ENCODE peak calls at places on chromosomes 6 and 20, in nine cellular contexts. One of them, this sample, is unnamed.

GRCh38 chr20:40120827-40121226 is 568.2 kb downstream of the MAFB start:
- DNase-seq in cardiac muscle cell: no peak
- DNase-seq in IMR-90: no peak
- DNase-seq in mesendoderm: no peak
- DNase-seq in A549: no peak
- DNase-seq in sigmoid colon: no peak
- DNase-seq in uterus: no peak
- DNase-seq in WERI-Rb-1: no peak
- DNase-seq in GM23248: no peak
- DNase-seq in this sample: no peak

GRCh38 chr6:54737247-54737646 is 109.3 kb upstream of the FAM83B start:
- DNase-seq in cardiac muscle cell: no peak
- DNase-seq in IMR-90: no peak
- DNase-seq in mesendoderm: peak
- DNase-seq in A549: peak
- DNase-seq in sigmoid colon: no peak
- DNase-seq in uterus: no peak
- DNase-seq in WERI-Rb-1: peak
- DNase-seq in GM23248: peak
- DNase-seq in this sample: no peak

GRCh38 chr6:44105146-44105545 is 22.1 kb downstream of the MRPL14 start:
- DNase-seq in cardiac muscle cell: peak
- DNase-seq in IMR-90: no peak
- DNase-seq in mesendoderm: no peak
- DNase-seq in A549: no peak
- DNase-seq in sigmoid colon: no peak
- DNase-seq in uterus: no peak
- DNase-seq in WERI-Rb-1: no peak
- DNase-seq in GM23248: no peak
- DNase-seq in this sample: no peak

GRCh38 chr6:131460603-131460995 is 112.4 kb upstream of the ARG1 start:
- DNase-seq in cardiac muscle cell: no peak
- DNase-seq in IMR-90: no peak
- DNase-seq in mesendoderm: no peak
- DNase-seq in A549: no peak
- DNase-seq in sigmoid colon: no peak
- DNase-seq in uterus: no peak
- DNase-seq in WERI-Rb-1: no peak
- DNase-seq in GM23248: peak
- DNase-seq in this sample: no peak

GRCh38 chr20:63977392-63978276 is 1.8 kb downstream of the SAMD10 start:
- DNase-seq in cardiac muscle cell: peak
- DNase-seq in IMR-90: peak
- DNase-seq in mesendoderm: no peak
- DNase-seq in A549: peak
- DNase-seq in sigmoid colon: peak
- DNase-seq in uterus: no peak
- DNase-seq in WERI-Rb-1: no peak
- DNase-seq in GM23248: peak
- DNase-seq in this sample: no peak

GRCh38 chr20:58899518-58899917 is 47.0 kb downstream of the GNAS start:
- DNase-seq in cardiac muscle cell: no peak
- DNase-seq in IMR-90: no peak
- DNase-seq in mesendoderm: no peak
- DNase-seq in A549: no peak
- DNase-seq in sigmoid colon: no peak
- DNase-seq in uterus: no peak
- DNase-seq in WERI-Rb-1: no peak
- DNase-seq in GM23248: no peak
- DNase-seq in this sample: no peak

GRCh38 chr20:53346266-53346665 is 247.4 kb downstream of the ZNF217 start:
- DNase-seq in cardiac muscle cell: no peak
- DNase-seq in IMR-90: no peak
- DNase-seq in mesendoderm: peak
- DNase-seq in A549: no peak
- DNase-seq in sigmoid colon: no peak
- DNase-seq in uterus: no peak
- DNase-seq in WERI-Rb-1: no peak
- DNase-seq in GM23248: no peak
- DNase-seq in this sample: no peak

GRCh38 chr20:58692579-58693225 is at the start of gene NPEPL1:
- DNase-seq in cardiac muscle cell: peak
- DNase-seq in IMR-90: peak
- DNase-seq in mesendoderm: peak
- DNase-seq in A549: peak
- DNase-seq in sigmoid colon: peak
- DNase-seq in uterus: peak
- DNase-seq in WERI-Rb-1: peak
- DNase-seq in GM23248: peak
- DNase-seq in this sample: peak

GRCh38 chr6:139762587-139763031 is 388.2 kb upstream of the CITED2 start:
- DNase-seq in cardiac muscle cell: peak
- DNase-seq in IMR-90: peak
- DNase-seq in mesendoderm: no peak
- DNase-seq in A549: no peak
- DNase-seq in sigmoid colon: no peak
- DNase-seq in uterus: no peak
- DNase-seq in WERI-Rb-1: no peak
- DNase-seq in GM23248: peak
- DNase-seq in this sample: no peak

GRCh38 chr6:113586966-113587699 is 270.0 kb upstream of the MARCKS start:
- DNase-seq in cardiac muscle cell: no peak
- DNase-seq in IMR-90: no peak
- DNase-seq in mesendoderm: peak
- DNase-seq in A549: no peak
- DNase-seq in sigmoid colon: no peak
- DNase-seq in uterus: no peak
- DNase-seq in WERI-Rb-1: no peak
- DNase-seq in GM23248: no peak
- DNase-seq in this sample: no peak

GRCh38 chr6:157157228-157157627 is 166.1 kb downstream of the TMEM242 start:
- DNase-seq in cardiac muscle cell: no peak
- DNase-seq in IMR-90: no peak
- DNase-seq in mesendoderm: no peak
- DNase-seq in A549: no peak
- DNase-seq in sigmoid colon: no peak
- DNase-seq in uterus: no peak
- DNase-seq in WERI-Rb-1: no peak
- DNase-seq in GM23248: no peak
- DNase-seq in this sample: no peak

GRCh38 chr6:127832381-127832780 is 68.5 kb downstream of the THEMIS start:
- DNase-seq in cardiac muscle cell: no peak
- DNase-seq in IMR-90: no peak
- DNase-seq in mesendoderm: no peak
- DNase-seq in A549: no peak
- DNase-seq in sigmoid colon: no peak
- DNase-seq in uterus: no peak
- DNase-seq in WERI-Rb-1: no peak
- DNase-seq in GM23248: peak
- DNase-seq in this sample: no peak

GRCh38 chr6:129694036-129694435 is 15.9 kb downstream of the ARHGAP18 start:
- DNase-seq in cardiac muscle cell: no peak
- DNase-seq in IMR-90: no peak
- DNase-seq in mesendoderm: no peak
- DNase-seq in A549: no peak
- DNase-seq in sigmoid colon: no peak
- DNase-seq in uterus: no peak
- DNase-seq in WERI-Rb-1: no peak
- DNase-seq in GM23248: no peak
- DNase-seq in this sample: no peak
- H3K27ac ChIP-seq in cardiac muscle cell: no peak
- H3K27ac ChIP-seq in IMR-90: no peak
- H3K27ac ChIP-seq in mesendoderm: no peak
- H3K27ac ChIP-seq in A549: peak
- H3K27ac ChIP-seq in sigmoid colon: no peak
- H3K27ac ChIP-seq in uterus: no peak
- H3K27ac ChIP-seq in WERI-Rb-1: peak
- H3K27ac ChIP-seq in GM23248: no peak
- H3K27ac ChIP-seq in this sample: no peak

GRCh38 chr6:7249391-7249790 is 63.6 kb downstream of the SSR1 start:
- DNase-seq in cardiac muscle cell: no peak
- DNase-seq in IMR-90: peak
- DNase-seq in mesendoderm: no peak
- DNase-seq in A549: no peak
- DNase-seq in sigmoid colon: no peak
- DNase-seq in uterus: no peak
- DNase-seq in WERI-Rb-1: no peak
- DNase-seq in GM23248: no peak
- DNase-seq in this sample: no peak

GRCh38 chr6:7247179-7247456 is 65.9 kb downstream of the SSR1 start:
- DNase-seq in cardiac muscle cell: no peak
- DNase-seq in IMR-90: no peak
- DNase-seq in mesendoderm: no peak
- DNase-seq in A549: no peak
- DNase-seq in sigmoid colon: no peak
- DNase-seq in uterus: no peak
- DNase-seq in WERI-Rb-1: no peak
- DNase-seq in GM23248: no peak
- DNase-seq in this sample: no peak

GRCh38 chr6:7245668-7246393 is 67.2 kb downstream of the SSR1 start:
- DNase-seq in cardiac muscle cell: no peak
- DNase-seq in IMR-90: no peak
- DNase-seq in mesendoderm: no peak
- DNase-seq in A549: no peak
- DNase-seq in sigmoid colon: no peak
- DNase-seq in uterus: no peak
- DNase-seq in WERI-Rb-1: no peak
- DNase-seq in GM23248: no peak
- DNase-seq in this sample: no peak

GRCh38 chr6:7247828-7248227 is 65.2 kb downstream of the SSR1 start:
- DNase-seq in cardiac muscle cell: no peak
- DNase-seq in IMR-90: no peak
- DNase-seq in mesendoderm: no peak
- DNase-seq in A549: no peak
- DNase-seq in sigmoid colon: no peak
- DNase-seq in uterus: no peak
- DNase-seq in WERI-Rb-1: no peak
- DNase-seq in GM23248: no peak
- DNase-seq in this sample: no peak

DNA sequence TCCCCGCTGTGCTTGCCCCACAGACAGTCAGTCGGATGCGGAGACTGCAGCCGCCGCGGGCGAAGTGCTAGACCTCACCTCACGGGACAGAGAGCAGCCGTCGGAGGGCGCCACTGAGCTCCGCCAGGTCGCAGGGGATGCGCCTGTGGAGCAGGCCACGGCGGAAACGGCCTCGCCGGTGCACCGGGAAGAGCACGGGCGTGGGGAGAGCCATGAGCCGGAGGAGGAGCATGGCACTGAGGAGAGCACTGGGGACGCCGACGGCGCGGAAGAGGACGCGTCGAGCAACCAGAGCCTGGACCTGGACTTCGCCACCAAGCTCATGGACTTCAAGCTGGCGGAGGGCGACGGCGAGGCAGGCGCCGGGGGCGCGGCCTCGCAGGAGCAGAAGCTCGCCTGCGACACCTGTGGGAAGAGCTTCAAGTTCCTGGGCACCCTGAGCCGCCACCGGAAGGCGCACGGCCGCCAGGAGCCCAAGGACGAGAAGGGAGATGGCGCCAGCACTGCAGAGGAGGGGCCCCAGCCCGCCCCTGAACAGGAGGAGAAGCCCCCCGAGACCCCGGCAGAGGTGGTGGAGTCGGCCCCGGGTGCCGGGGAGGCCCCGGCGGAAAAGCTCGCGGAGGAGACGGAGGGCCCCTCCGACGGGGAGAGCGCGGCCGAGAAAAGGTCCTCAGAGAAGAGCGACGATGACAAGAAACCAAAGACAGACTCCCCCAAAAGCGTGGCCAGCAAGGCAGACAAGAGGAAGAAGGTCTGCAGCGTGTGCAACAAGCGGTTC is 66.4 kb downstream of the SSR1 start:
- DNase-seq in cardiac muscle cell: no peak
- DNase-seq in IMR-90: no peak
- DNase-seq in mesendoderm: no peak
- DNase-seq in A549: no peak
- DNase-seq in sigmoid colon: no peak
- DNase-seq in uterus: no peak
- DNase-seq in WERI-Rb-1: no peak
- DNase-seq in GM23248: no peak
- DNase-seq in this sample: no peak
- H3K4me3 ChIP-seq in cardiac muscle cell: no peak
- H3K4me3 ChIP-seq in IMR-90: no peak
- H3K4me3 ChIP-seq in mesendoderm: no peak
- H3K4me3 ChIP-seq in A549: no peak
- H3K4me3 ChIP-seq in sigmoid colon: no peak
- H3K4me3 ChIP-seq in uterus: no peak
- H3K4me3 ChIP-seq in WERI-Rb-1: no peak
- H3K4me3 ChIP-seq in GM23248: no peak
- H3K4me3 ChIP-seq in this sample: no peak

DNA sequence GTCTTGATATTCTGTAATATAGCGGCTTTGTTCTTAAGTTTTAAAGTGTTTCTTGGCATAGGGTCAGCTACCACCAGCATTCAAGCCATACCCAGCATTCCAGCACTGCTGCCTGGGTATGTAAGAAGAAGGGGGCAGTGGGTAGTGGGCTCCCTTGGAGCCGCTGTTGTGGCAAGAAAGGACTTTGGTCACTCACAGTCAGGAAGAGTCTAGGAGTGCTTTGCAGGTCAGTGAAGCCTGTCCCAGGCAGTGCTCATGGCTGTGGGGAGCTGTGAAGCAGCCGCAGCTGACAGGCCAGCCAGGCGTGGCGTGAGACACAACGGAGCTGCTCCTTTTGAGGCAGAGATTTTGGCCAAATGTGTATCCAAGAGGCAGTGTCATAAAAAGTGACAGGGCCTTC is 512.0 kb downstream of the CDKAL1 start:
- DNase-seq in cardiac muscle cell: no peak
- DNase-seq in IMR-90: no peak
- DNase-seq in mesendoderm: no peak
- DNase-seq in A549: no peak
- DNase-seq in sigmoid colon: no peak
- DNase-seq in uterus: no peak
- DNase-seq in WERI-Rb-1: no peak
- DNase-seq in GM23248: no peak
- DNase-seq in this sample: peak
- H3K27ac ChIP-seq in cardiac muscle cell: peak
- H3K27ac ChIP-seq in IMR-90: no peak
- H3K27ac ChIP-seq in mesendoderm: no peak
- H3K27ac ChIP-seq in A549: peak
- H3K27ac ChIP-seq in sigmoid colon: no peak
- H3K27ac ChIP-seq in uterus: no peak
- H3K27ac ChIP-seq in WERI-Rb-1: no peak
- H3K27ac ChIP-seq in GM23248: no peak
- H3K27ac ChIP-seq in this sample: peak

DNA sequence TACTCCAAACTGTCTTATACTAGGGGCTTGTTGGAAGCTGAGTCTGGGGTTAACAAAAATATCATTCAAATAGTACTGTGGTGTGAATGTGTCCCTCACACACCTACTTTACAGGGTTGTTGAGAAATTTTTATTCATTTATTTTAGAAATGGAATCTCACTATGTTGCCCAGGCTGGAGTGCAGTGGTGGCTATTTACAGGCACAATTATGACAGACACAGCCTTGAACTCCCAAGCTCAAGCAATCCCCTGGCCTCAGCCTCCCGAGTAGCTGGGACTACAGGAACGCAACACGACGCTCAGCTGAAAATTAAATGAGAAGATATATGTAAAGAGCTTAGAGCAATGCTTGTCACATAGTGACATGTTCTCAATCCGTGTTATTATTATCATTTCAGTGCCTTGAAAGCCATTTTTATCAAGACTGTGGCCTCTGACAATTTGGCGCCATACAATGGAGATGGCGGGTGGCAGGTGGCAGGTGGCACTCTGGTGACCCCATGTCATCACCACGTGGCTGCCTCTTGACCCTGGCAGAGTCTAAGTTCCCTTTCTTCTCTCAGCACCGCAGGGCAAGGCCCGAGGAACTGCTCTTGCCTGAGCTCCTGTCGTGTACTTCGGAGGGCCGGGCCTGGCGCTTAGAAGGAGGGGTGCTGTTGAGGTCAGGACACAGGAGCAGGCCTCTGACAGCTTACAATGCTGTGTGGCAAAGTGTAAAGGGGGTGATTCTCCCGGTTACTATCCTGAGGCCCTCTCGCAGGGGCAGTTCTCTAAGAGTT is 64.5 kb downstream of the STX11 start:
- DNase-seq in cardiac muscle cell: no peak
- DNase-seq in IMR-90: no peak
- DNase-seq in mesendoderm: no peak
- DNase-seq in A549: no peak
- DNase-seq in sigmoid colon: no peak
- DNase-seq in uterus: no peak
- DNase-seq in WERI-Rb-1: peak
- DNase-seq in GM23248: no peak
- DNase-seq in this sample: peak
- H3K4me3 ChIP-seq in cardiac muscle cell: no peak
- H3K4me3 ChIP-seq in IMR-90: no peak
- H3K4me3 ChIP-seq in mesendoderm: no peak
- H3K4me3 ChIP-seq in A549: no peak
- H3K4me3 ChIP-seq in sigmoid colon: peak
- H3K4me3 ChIP-seq in uterus: no peak
- H3K4me3 ChIP-seq in WERI-Rb-1: peak
- H3K4me3 ChIP-seq in GM23248: no peak
- H3K4me3 ChIP-seq in this sample: no peak